ENCODE peak calls at places on chromosome 21, in ten cellular contexts. S, A, I, H, V, N, O, R, W and D are unnamed samples.

GRCh38 chr21:38244885-38245869 is 11.6 kb upstream of the KCNJ15 start:
- DNase-seq in N (no peak), R (peak), O (no peak), I (no peak), H (peak), W (peak), A (no peak), V (no peak), S (no peak), D (no peak)

GRCh38 chr21:32626633-32627196 is 14.5 kb upstream of the CFAP298 start:
- DNase-seq in I (no peak), H (peak), R (no peak), A (no peak), N (no peak), V (no peak), O (no peak), W (peak), S (no peak), D (no peak)

GRCh38 chr21:33042812-33043211 is 17.1 kb downstream of the OLIG2 start:
- DNase-seq in I (no peak), W (peak), R (no peak), A (no peak), S (no peak), V (no peak), N (no peak), O (no peak), H (peak), D (no peak)

GRCh38 chr21:42539931-42540343 is 26.3 kb downstream of the SLC37A1 start:
- DNase-seq in O (peak), H (no peak), R (no peak), W (no peak), A (peak), V (peak), I (no peak), S (peak), N (no peak), D (peak)

GRCh38 chr21:25636727-25637126 is 2.3 kb upstream of the JAM2 start:
- DNase-seq in V (no peak), H (no peak), N (no peak), I (no peak), A (no peak), R (no peak), W (peak), S (no peak), O (no peak), D (no peak)

GRCh38 chr21:41914358-41914757 is 35.2 kb upstream of the PRDM15 start:
- DNase-seq in I (no peak), N (no peak), R (no peak), W (no peak), H (no peak), O (no peak), V (no peak), A (no peak), S (no peak), D (no peak)

GRCh38 chr21:32185726-32186125 is 93.1 kb downstream of the MIS18A start:
- DNase-seq in W (no peak), A (no peak), H (no peak), S (no peak), R (no peak), V (no peak), O (no peak), I (no peak), N (no peak), D (no peak)

GRCh38 chr21:29382029-29382654 is 83.4 kb downstream of the BACH1 start:
- DNase-seq in R (no peak), S (no peak), V (no peak), N (no peak), H (no peak), O (no peak), A (no peak), W (peak), I (no peak), D (no peak)

GRCh38 chr21:30561264-30561895 is at the start of gene KRTAP19-7:
- DNase-seq in R (no peak), N (no peak), V (no peak), A (no peak), S (no peak), O (no peak), W (no peak), H (no peak), I (no peak), D (no peak)
- TF ChIP-seq CTCF in R (no peak), N (no peak), V (no peak), A (no peak), S (no peak), O (no peak), W (no peak), H (no peak), I (no peak), D (no peak)

GRCh38 chr21:36917487-36918158 is 48.8 kb downstream of the HLCS start:
- DNase-seq in R (no peak), I (no peak), A (no peak), S (no peak), O (peak), H (no peak), V (peak), N (no peak), W (peak), D (no peak)
- TF ChIP-seq CTCF in R (no peak), I (peak), A (no peak), S (peak), O (peak), H (peak), V (peak), N (peak), W (peak), D (peak)

DNA sequence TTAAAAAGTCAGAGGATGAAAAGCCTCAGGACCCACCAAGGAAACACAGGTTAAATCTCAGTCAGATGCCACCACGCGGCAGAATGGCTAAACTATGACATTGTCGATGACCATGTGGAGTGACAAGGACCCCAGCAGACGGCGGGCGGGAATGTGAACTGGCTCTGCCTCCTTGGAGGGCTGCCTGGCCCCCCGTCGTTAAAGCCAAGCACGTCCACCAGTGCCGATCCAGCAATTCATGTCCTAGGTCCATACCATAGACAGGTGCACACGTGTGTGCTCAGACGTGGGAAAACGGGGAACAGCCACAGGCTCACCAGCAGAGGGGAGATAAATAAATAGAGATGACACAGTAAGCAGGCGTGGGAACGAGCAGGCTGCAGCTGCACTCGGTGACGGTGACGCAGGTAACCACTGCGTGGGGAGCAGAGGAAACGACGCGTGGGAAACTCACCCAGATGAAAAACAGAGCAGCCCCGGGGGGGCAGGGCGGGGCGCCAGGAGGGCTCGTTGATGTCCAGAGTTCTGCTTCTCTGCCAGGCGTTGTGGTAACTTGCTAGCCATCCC is 28.3 kb upstream of the PCBP3 start:
- DNase-seq in N (no peak), S (peak), O (no peak), V (no peak), W (peak), H (no peak), A (peak), I (no peak), R (peak), D (no peak)
- TF ChIP-seq CTCF in N (no peak), S (peak), O (no peak), V (no peak), W (no peak), H (no peak), A (no peak), I (no peak), R (peak), D (no peak)

GRCh38 chr21:36606292-36606982 is 92.5 kb upstream of the SIM2 start:
- DNase-seq in V (no peak), N (no peak), S (no peak), A (no peak), I (no peak), H (no peak), R (no peak), W (no peak), O (peak), D (peak)
- TF ChIP-seq CTCF in V (no peak), N (no peak), S (no peak), A (no peak), I (no peak), H (no peak), R (no peak), W (no peak), O (peak), D (no peak)